ENCODE peak calls at places on chromosomes 3 and 15, in four cellular contexts. H is H9, B is neuronal stem cell, Y is mesendoderm. P is an unnamed sample. For H3K4me1, the result is how much of the 10 kb centered on the place peaks cover.

GRCh38 chr15:83653639-83654378 is at the start of gene ADAMTSL3:
- DNase-seq in H (peak), Y (peak), B (peak), P (peak)

GRCh38 chr15:101014921-101015841 is 96.0 kb downstream of the LRRK1 start:
- DNase-seq in H (peak), B (peak), Y (peak), P (peak)

GRCh38 chr3:8266679-8267267 is 234.8 kb upstream of the LMCD1 start:
- DNase-seq in H (no peak), B (no peak), Y (no peak), P (no peak)

GRCh38 chr3:145936986-145937385 is 224.0 kb downstream of the PLOD2 start:
- DNase-seq in B (no peak), Y (no peak), H (no peak), P (peak)

GRCh38 chr15:52233405-52233804 is 42.2 kb upstream of the GNB5 start:
- DNase-seq in H (no peak), B (no peak), Y (no peak), P (no peak)

GRCh38 chr15:40762919-40763800 is 708 bp upstream of the GCHFR start:
- DNase-seq in Y (peak), B (no peak), H (peak), P (no peak)

GRCh38 chr15:65824031-65824743 is 32.1 kb upstream of the DENND4A start:
- DNase-seq in Y (peak), H (peak), B (peak), P (peak)

GRCh38 chr15:57732526-57733331 is 26.2 kb downstream of the POLR2M start:
- DNase-seq in Y (peak), B (peak), H (peak), P (peak)

GRCh38 chr3:156764761-156765160 is 61.4 kb upstream of the LEKR1 start:
- DNase-seq in B (no peak), H (no peak), Y (no peak), P (no peak)

GRCh38 chr3:42547401-42547945 is 34.3 kb downstream of the SEC22C start:
- DNase-seq in H (peak), Y (peak), B (peak), P (peak)

GRCh38 chr3:174498638-174499037 is 360.5 kb upstream of the NAALADL2 start:
- DNase-seq in Y (no peak), H (no peak), B (no peak), P (peak)

GRCh38 chr15:98085003-98085639 is 124.6 kb downstream of the ARRDC4 start:
- DNase-seq in B (peak), H (no peak), Y (peak), P (peak)

GRCh38 chr3:101900736-101901135 is 51.4 kb downstream of the NFKBIZ start:
- DNase-seq in Y (no peak), B (no peak), H (no peak), P (peak)

GRCh38 chr3:112097378-112097777 is 11.2 kb downstream of the C3orf52 start:
- DNase-seq in H (no peak), Y (peak), B (no peak), P (peak)

GRCh38 chr15:29681486-29681845 is 140.8 kb downstream of the TJP1 start:
- DNase-seq in Y (no peak), H (no peak), B (no peak), P (no peak)

GRCh38 chr15:42549052-42549491 is 434 bp downstream of the HAUS2 start:
- DNase-seq in B (no peak), H (no peak), Y (peak), P (peak)

GRCh38 chr3:179528786-179529185 is 33.9 kb upstream of the ACTL6A start:
- DNase-seq in B (no peak), H (no peak), Y (no peak), P (peak)

GRCh38 chr3:48016336-48016973 is at the start of gene MAP4:
- DNase-seq in B (no peak), Y (no peak), H (no peak), P (no peak)

GRCh38 chr3:125375950-125376679 is 990 bp upstream of the ZNF148 start:
- DNase-seq in B (no peak), Y (no peak), H (no peak), P (peak)

GRCh38 chr3:25155696-25156471 is 272.2 kb upstream of the RARB start:
- DNase-seq in Y (peak), B (peak), H (peak), P (peak)

GRCh38 chr3:187063286-187064081 is 75.8 kb downstream of the RPL39L start:
- DNase-seq in Y (peak), B (no peak), H (no peak), P (no peak)

GRCh38 chr15:36769110-36769509 is 189.7 kb downstream of the CDIN1 start:
- DNase-seq in Y (no peak), H (no peak), B (no peak), P (peak)

GRCh38 chr3:58529516-58530353 is 7.3 kb downstream of the ACOX2 start:
- DNase-seq in B (peak), Y (peak), H (peak), P (peak)

GRCh38 chr3:129503387-129504010 is 24.9 kb upstream of the RHO start:
- DNase-seq in B (no peak), H (no peak), Y (no peak), P (peak)

GRCh38 chr3:24201301-24201700 is 256.2 kb downstream of the NR1D2 start:
- DNase-seq in Y (no peak), B (no peak), H (no peak), P (no peak)

GRCh38 chr15:49556437-49556836 is 64.2 kb downstream of the FAM227B start:
- DNase-seq in Y (no peak), H (no peak), B (no peak), P (no peak)

GRCh38 chr3:16146015-16146730 is 28.3 kb upstream of the GALNT15 start:
- DNase-seq in Y (no peak), H (no peak), B (no peak), P (no peak)

GRCh38 chr15:69036856-69037255 is 22.4 kb downstream of the NOX5 start:
- DNase-seq in Y (no peak), H (no peak), B (no peak), P (no peak)

GRCh38 chr3:39052613-39053012 is 797 bp downstream of the WDR48 start:
- DNase-seq in B (no peak), Y (no peak), H (no peak), P (no peak)

GRCh38 chr3:185422677-185423076 is 59.7 kb downstream of the MAP3K13 start:
- DNase-seq in Y (no peak), B (no peak), H (no peak), P (no peak)

GRCh38 chr3:121496841-121497240 is 48.9 kb downstream of the POLQ start:
- DNase-seq in B (no peak), Y (no peak), H (no peak), P (no peak)

GRCh38 chr3:146747051-146747450 is 141.9 kb upstream of the PLSCR5 start:
- DNase-seq in Y (no peak), B (no peak), H (no peak), P (no peak)

GRCh38 chr3:100335137-100335833 is 728 bp downstream of the NIT2 start:
- DNase-seq in B (no peak), H (peak), Y (peak), P (peak)

GRCh38 chr3:149042766-149043386 is 43.5 kb downstream of the HLTF start:
- DNase-seq in H (no peak), B (no peak), Y (no peak), P (peak)

GRCh38 chr3:102926618-102927017 is 491.8 kb downstream of the ZPLD1 start:
- DNase-seq in H (peak), Y (peak), B (no peak), P (no peak)

GRCh38 chr15:43286074-43286473 is 19.3 kb upstream of the TGM5 start:
- DNase-seq in Y (no peak), H (no peak), B (no peak), P (no peak)

GRCh38 chr3:119810018-119810435 is 28.1 kb downstream of the NR1I2 start:
- DNase-seq in B (no peak), Y (no peak), H (peak), P (no peak)

GRCh38 chr3:140394488-140395133 is 283.3 kb upstream of the TRIM42 start:
- DNase-seq in H (no peak), B (no peak), Y (no peak), P (no peak)

GRCh38 chr3:9214185-9214584 is 35.3 kb downstream of the SRGAP3 start:
- DNase-seq in B (no peak), Y (no peak), H (no peak), P (no peak)

DNA sequence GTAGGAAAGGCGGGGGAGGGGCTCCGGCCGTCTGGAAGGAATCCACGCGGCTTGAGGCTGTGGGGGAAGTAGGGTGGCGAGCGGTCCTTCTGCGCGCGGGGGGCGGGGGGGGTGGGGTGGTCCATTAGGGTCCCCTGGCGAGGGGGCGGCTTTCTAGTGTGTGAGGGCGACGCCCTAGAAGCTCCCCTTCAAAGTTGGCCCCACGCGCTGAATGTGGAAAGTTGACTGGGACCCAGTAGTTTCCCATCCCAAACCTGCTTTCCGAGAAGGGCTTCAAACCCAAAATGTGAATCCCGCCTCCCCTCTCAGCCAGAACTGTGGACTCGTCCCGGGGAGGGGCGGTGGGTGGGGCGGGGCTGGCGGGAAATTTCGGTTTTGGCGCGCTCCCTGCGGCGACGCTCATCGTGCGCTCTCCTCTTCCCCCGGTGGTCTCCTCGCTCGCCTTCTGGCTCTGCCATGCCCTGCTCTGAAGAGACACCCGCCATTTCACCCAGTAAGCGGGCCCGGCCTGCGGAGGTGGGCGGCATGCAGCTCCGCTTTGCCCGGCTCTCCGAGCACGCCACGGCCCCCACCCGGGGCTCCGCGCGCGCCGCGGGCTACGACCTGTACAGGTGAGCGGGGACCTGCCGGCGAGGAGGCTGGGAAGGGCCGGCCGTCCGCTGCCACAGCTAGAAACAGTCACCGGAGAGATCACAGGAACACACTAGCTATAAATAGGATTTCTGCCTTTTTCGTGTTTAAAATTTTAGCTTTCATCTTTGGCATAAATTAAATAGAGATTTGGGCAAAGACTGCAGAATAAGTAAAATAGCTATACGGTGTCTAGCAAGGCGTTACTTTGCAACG is 790 bp downstream of the DUT start:
- DNase-seq in Y (peak), B (no peak), H (peak), P (no peak)
- H3K4me1 ChIP-seq in Y (under half), B (under half), H (under half), P (under half)

GRCh38 chr3:61928020-61928419 is 366.6 kb downstream of the PTPRG start:
- DNase-seq in B (no peak), Y (no peak), H (no peak), P (no peak)
- H2AK5ac ChIP-seq in B (no peak), Y (no peak), H (no peak), P (no peak)

DNA sequence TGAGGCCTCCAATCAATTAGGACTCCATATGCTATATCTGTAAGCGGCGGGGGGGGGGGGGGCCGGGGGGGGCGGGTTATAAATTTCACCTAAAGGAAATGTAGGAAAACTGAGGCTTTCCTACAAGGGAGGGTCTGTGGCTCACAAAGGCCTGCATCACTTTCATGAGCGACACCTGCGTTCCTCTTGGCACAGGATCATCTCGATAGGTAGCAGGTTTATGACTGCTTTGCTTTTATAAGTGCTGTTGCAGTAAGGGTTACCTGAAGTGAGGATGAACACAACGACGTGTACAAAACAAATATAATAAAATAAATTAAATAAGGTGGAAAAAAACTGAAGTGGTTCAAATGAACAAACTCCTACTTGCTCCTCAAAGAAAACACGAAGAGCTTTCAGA is 194.3 kb downstream of the FOXP1 start:
- DNase-seq in H (no peak), B (no peak), Y (no peak), P (no peak)
- H3K4me1 ChIP-seq in H (under half), B (under half), Y (under half), P (under half)

DNA sequence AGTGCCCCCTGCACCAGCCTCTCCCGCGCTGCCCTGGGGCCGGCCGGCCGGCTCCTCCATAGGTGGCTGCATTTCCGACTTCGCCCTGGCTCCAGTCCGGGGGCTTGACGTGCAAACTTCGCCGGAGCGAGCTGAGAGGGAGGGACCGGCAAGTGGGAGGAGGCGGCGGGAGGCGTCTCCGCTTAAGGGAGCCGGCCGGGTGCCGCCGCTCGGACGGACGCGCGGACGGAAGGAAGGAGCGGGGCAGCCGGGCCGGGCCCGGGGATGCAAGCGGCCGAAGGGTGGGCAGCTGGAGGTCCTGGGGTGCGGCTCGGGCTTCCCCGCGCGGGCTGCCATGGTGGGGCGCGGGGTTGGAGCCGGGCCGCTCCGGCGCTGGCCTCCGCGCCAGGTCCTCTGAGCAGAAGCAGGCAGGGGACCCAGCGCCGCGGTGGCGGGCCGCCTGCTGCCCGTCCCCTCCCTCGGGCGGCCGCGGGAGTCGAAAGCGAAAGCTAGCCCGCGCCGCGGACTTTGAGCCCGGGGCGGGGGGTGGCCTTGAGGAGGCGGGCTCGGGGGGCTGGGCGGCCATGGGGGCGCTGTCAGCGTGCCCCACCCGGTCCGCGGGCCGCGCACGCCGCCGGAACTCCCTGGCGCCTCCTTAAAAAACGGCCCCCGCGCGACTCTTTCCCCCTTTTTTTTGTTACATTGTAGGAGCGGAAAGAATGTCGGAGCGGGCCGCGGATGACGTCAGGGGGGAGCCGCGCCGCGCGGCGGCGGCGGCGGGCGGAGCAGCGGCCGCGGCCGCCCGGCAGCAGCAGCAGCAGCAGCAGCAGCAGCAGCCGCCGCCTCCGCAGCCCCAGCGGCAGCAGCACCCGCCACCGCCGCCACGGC is at the start of gene SCAANT1:
- DNase-seq in Y (peak), B (peak), H (peak), P (peak)
- H2AK5ac ChIP-seq in Y (no peak), B (peak), H (no peak), P (no peak)

DNA sequence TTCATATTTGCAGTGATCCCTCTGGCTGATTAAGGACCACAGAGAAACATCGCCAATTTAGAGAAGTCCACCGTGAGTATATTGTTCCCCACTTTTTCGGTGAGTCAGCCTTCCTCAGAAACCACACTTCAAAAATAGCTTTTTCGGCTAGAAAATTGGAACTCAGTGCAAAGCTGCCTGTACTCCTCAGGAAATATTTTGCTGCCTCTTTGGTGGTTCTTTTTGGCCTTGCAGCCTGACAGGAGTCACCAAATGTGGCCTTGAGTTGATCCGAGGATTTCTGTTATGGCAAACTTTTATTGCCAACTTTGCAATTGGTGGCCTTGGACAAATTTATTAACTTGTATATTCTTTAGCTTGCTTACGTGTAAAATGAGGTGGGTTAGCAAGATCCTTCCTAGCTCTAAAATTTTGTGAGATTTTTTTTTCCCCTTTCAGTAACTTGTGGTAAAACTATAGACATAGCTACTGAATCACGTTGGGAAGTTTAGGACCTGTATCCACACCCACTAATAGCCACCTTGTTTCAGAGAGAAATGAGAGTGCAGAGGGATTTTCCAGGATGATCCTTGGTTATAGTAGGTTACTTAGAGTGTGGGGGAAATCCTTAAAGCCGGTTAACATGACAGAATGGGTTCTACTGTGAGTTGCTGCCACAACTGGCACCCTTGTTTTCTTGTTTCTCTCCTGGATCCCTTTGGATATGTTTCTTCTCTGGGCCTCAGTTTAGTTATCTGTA is 9.9 kb downstream of the ARL6IP5 start:
- DNase-seq in H (no peak), B (no peak), Y (no peak), P (no peak)
- H3K4me1 ChIP-seq in H (under half), B (under half), Y (under half), P (under half)

DNA sequence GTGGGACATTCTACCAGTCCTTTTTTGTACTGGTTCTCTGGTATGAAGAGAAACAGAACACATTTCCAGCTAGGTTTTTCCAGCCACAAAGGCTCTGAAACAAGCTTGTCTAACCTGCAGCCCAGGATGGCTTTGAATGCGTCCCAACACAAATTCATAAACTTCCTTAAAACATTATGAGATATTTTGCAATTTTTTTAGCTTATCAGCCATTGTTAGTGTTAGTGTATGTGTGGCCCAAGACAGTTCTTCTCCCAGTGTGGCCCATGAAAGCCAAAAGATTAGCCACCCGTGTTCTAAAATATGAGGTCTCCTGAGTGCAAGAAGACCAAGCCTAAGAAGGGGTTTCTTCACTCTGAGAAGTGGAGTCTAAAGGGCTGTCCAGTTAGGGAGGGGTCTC is 18.4 kb upstream of the TIMP4 start:
- DNase-seq in Y (no peak), H (no peak), B (no peak), P (no peak)
- H2AK5ac ChIP-seq in Y (no peak), H (no peak), B (no peak), P (no peak)